ENCODE peak calls at places on chromosome 4, in ten cellular contexts. One of them, this sample, is unnamed.

GRCh38 chr4:61201562-61202099 is 1.5 kb downstream of the ADGRL3 start:
- DNase-seq in HCT116: no peak
- DNase-seq in right lobe of liver: no peak
- DNase-seq in A549: no peak
- DNase-seq in suprapubic skin: peak
- DNase-seq in upper lobe of left lung: peak
- DNase-seq in transverse colon: no peak
- DNase-seq in endothelial cell of umbilical vein: no peak
- DNase-seq in HepG2: no peak
- DNase-seq in body of pancreas: no peak
- DNase-seq in this sample: peak

GRCh38 chr4:48780867-48781219 is 764 bp upstream of the FRYL start:
- DNase-seq in HCT116: no peak
- DNase-seq in right lobe of liver: no peak
- DNase-seq in A549: no peak
- DNase-seq in suprapubic skin: peak
- DNase-seq in upper lobe of left lung: no peak
- DNase-seq in transverse colon: peak
- DNase-seq in endothelial cell of umbilical vein: peak
- DNase-seq in HepG2: peak
- DNase-seq in body of pancreas: peak
- DNase-seq in this sample: no peak

GRCh38 chr4:23857353-23857752 is 32.5 kb downstream of the PPARGC1A start:
- DNase-seq in HCT116: no peak
- DNase-seq in right lobe of liver: no peak
- DNase-seq in A549: no peak
- DNase-seq in suprapubic skin: no peak
- DNase-seq in upper lobe of left lung: no peak
- DNase-seq in transverse colon: no peak
- DNase-seq in endothelial cell of umbilical vein: no peak
- DNase-seq in HepG2: peak
- DNase-seq in body of pancreas: no peak
- DNase-seq in this sample: no peak

GRCh38 chr4:17236686-17237085 is 275.2 kb downstream of the QDPR start:
- DNase-seq in HCT116: no peak
- DNase-seq in right lobe of liver: no peak
- DNase-seq in A549: no peak
- DNase-seq in suprapubic skin: no peak
- DNase-seq in upper lobe of left lung: no peak
- DNase-seq in transverse colon: no peak
- DNase-seq in endothelial cell of umbilical vein: no peak
- DNase-seq in HepG2: no peak
- DNase-seq in body of pancreas: no peak
- DNase-seq in this sample: no peak

GRCh38 chr4:3867403-3868100 is 101.4 kb downstream of the ADRA2C start:
- DNase-seq in HCT116: no peak
- DNase-seq in right lobe of liver: no peak
- DNase-seq in A549: no peak
- DNase-seq in suprapubic skin: no peak
- DNase-seq in upper lobe of left lung: peak
- DNase-seq in transverse colon: no peak
- DNase-seq in endothelial cell of umbilical vein: no peak
- DNase-seq in HepG2: no peak
- DNase-seq in body of pancreas: no peak
- DNase-seq in this sample: no peak

GRCh38 chr4:143581331-143581961 is 67.9 kb downstream of the SMARCA5 start:
- DNase-seq in HCT116: no peak
- DNase-seq in right lobe of liver: no peak
- DNase-seq in A549: no peak
- DNase-seq in suprapubic skin: no peak
- DNase-seq in upper lobe of left lung: no peak
- DNase-seq in transverse colon: no peak
- DNase-seq in endothelial cell of umbilical vein: peak
- DNase-seq in HepG2: no peak
- DNase-seq in body of pancreas: no peak
- DNase-seq in this sample: no peak

GRCh38 chr4:4937926-4938325 is 78.5 kb downstream of the MSX1 start:
- DNase-seq in HCT116: no peak
- DNase-seq in right lobe of liver: no peak
- DNase-seq in A549: no peak
- DNase-seq in suprapubic skin: no peak
- DNase-seq in upper lobe of left lung: no peak
- DNase-seq in transverse colon: no peak
- DNase-seq in endothelial cell of umbilical vein: no peak
- DNase-seq in HepG2: no peak
- DNase-seq in body of pancreas: no peak
- DNase-seq in this sample: no peak

GRCh38 chr4:64780664-64781063 is 371.4 kb upstream of the TECRL start:
- DNase-seq in HCT116: no peak
- DNase-seq in right lobe of liver: no peak
- DNase-seq in A549: no peak
- DNase-seq in suprapubic skin: no peak
- DNase-seq in upper lobe of left lung: no peak
- DNase-seq in transverse colon: no peak
- DNase-seq in endothelial cell of umbilical vein: no peak
- DNase-seq in HepG2: no peak
- DNase-seq in body of pancreas: no peak
- DNase-seq in this sample: no peak

GRCh38 chr4:82469776-82470345 is 39.5 kb downstream of the ENOPH1 start:
- DNase-seq in HCT116: no peak
- DNase-seq in right lobe of liver: no peak
- DNase-seq in A549: no peak
- DNase-seq in suprapubic skin: no peak
- DNase-seq in upper lobe of left lung: no peak
- DNase-seq in transverse colon: no peak
- DNase-seq in endothelial cell of umbilical vein: peak
- DNase-seq in HepG2: peak
- DNase-seq in body of pancreas: no peak
- DNase-seq in this sample: peak

GRCh38 chr4:17667653-17668201 is 53.3 kb downstream of the MED28 start:
- DNase-seq in HCT116: no peak
- DNase-seq in right lobe of liver: no peak
- DNase-seq in A549: no peak
- DNase-seq in suprapubic skin: no peak
- DNase-seq in upper lobe of left lung: no peak
- DNase-seq in transverse colon: no peak
- DNase-seq in endothelial cell of umbilical vein: no peak
- DNase-seq in HepG2: no peak
- DNase-seq in body of pancreas: no peak
- DNase-seq in this sample: no peak

DNA sequence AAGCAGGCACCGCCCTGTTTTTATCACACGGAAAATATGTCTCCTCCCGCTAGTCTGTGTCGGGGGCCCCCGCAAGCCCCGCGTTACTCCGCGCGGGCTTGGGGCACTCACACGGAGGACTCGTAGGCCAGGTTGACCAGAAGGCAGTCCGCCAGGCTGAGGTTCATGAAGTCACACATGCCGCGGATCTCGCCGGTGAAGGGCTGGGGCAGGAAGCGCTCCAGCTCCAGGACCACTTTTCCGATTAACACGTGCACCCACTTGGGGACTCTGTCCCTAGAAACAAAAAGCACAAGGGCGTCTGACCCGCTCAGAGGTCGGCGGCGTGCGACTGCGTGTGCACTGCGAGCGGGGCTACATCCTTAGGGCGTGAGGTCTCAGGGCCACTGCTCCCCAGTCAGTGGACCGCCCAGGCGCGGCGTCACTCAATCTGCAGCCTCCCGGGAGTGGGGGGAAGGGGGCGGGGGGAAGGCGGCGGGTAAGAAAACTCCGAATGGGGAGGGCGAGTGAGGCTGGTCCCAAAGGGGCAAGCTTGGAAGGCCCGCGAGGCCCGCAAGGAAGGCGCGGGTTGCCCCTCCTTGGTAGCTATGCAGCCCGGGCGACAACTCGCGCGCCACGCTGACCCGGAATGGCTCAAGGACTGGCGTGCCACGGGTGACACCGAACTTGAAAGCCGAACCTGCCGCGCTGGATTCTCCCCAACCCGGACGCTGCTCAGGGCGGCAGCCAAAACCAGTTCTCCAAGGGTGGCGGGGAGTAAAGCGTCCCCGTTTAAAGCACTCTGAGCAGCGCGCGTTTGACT is 722 bp downstream of the NAAA start:
- DNase-seq in HCT116: peak
- DNase-seq in right lobe of liver: peak
- DNase-seq in A549: peak
- DNase-seq in suprapubic skin: peak
- DNase-seq in upper lobe of left lung: peak
- DNase-seq in transverse colon: peak
- DNase-seq in endothelial cell of umbilical vein: peak
- DNase-seq in HepG2: peak
- DNase-seq in body of pancreas: peak
- DNase-seq in this sample: peak
- TF ChIP-seq POLR2A in HCT116: no peak
- TF ChIP-seq POLR2A in right lobe of liver: no peak
- TF ChIP-seq POLR2A in A549: peak
- TF ChIP-seq POLR2A in suprapubic skin: no peak
- TF ChIP-seq POLR2A in upper lobe of left lung: peak
- TF ChIP-seq POLR2A in transverse colon: peak
- TF ChIP-seq POLR2A in endothelial cell of umbilical vein: peak
- TF ChIP-seq POLR2A in HepG2: peak
- TF ChIP-seq POLR2A in body of pancreas: no peak
- TF ChIP-seq POLR2A in this sample: no peak

DNA sequence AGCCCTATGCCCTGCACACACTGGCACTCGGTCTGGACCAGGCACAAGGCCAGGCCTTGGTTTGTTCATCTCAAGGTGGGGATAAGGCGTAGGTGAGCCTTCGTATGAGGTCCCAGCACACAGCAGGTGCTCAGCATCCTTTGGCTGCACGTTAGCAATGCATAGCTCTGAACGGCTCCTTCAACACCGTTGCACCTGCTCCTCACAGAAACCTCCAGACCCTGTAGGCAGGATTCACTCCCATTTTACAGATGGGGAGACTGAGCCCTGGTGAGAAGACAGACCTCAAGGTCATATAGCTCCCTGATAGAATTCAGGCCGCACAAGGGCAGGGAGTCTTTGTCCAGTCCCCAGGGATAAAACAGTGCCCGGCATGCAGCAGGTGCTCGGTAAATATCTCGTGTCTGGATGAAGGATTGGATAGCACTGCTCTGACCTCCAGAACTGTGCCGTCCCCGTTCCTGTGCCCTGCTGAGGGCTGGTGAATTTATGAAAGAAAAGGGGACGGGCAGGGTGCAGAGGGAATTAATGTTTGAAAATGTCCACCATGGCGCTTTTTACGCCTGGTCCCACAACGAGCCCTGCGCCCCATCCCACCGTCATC is 2.4 kb downstream of the PPP2R2C start:
- DNase-seq in HCT116: no peak
- DNase-seq in right lobe of liver: no peak
- DNase-seq in A549: peak
- DNase-seq in suprapubic skin: no peak
- DNase-seq in upper lobe of left lung: no peak
- DNase-seq in transverse colon: no peak
- DNase-seq in endothelial cell of umbilical vein: no peak
- DNase-seq in HepG2: no peak
- DNase-seq in body of pancreas: no peak
- DNase-seq in this sample: peak
- H3K4me3 ChIP-seq in HCT116: peak
- H3K4me3 ChIP-seq in right lobe of liver: no peak
- H3K4me3 ChIP-seq in A549: peak
- H3K4me3 ChIP-seq in suprapubic skin: peak
- H3K4me3 ChIP-seq in upper lobe of left lung: peak
- H3K4me3 ChIP-seq in transverse colon: peak
- H3K4me3 ChIP-seq in endothelial cell of umbilical vein: no peak
- H3K4me3 ChIP-seq in HepG2: peak
- H3K4me3 ChIP-seq in body of pancreas: no peak
- H3K4me3 ChIP-seq in this sample: peak

DNA sequence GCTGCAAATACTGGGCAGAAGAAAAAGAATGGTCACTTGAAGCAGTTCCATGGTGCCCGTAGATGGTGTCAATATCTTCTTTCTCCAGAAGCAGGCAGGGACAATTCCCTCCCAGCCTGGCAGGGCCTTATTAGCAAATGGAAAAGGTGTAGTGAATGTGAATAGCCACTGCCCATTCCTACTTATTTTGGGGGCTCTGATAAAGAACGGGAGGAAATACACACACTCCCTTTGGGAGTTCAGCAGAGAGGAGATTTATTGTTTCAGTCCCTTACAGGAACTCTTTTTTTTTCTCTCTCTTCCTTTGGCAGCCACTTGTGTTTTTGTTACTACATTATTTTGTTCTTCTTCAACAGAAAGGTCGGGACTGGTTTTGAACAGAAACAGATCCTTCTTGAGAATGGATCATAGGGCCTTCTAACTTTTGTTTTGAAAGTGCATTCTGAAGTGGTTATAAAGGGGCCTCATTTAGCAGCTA is at the start of gene EMCN:
- DNase-seq in HCT116: no peak
- DNase-seq in right lobe of liver: no peak
- DNase-seq in A549: no peak
- DNase-seq in suprapubic skin: no peak
- DNase-seq in upper lobe of left lung: no peak
- DNase-seq in transverse colon: no peak
- DNase-seq in endothelial cell of umbilical vein: peak
- DNase-seq in HepG2: no peak
- DNase-seq in body of pancreas: no peak
- DNase-seq in this sample: no peak
- H3K27ac ChIP-seq in HCT116: no peak
- H3K27ac ChIP-seq in right lobe of liver: no peak
- H3K27ac ChIP-seq in A549: no peak
- H3K27ac ChIP-seq in suprapubic skin: peak
- H3K27ac ChIP-seq in upper lobe of left lung: peak
- H3K27ac ChIP-seq in transverse colon: no peak
- H3K27ac ChIP-seq in endothelial cell of umbilical vein: peak
- H3K27ac ChIP-seq in HepG2: no peak
- H3K27ac ChIP-seq in body of pancreas: no peak
- H3K27ac ChIP-seq in this sample: no peak

GRCh38 chr4:139278450-139278849 is 1.6 kb downstream of the MGARP start:
- DNase-seq in HCT116: no peak
- DNase-seq in right lobe of liver: no peak
- DNase-seq in A549: no peak
- DNase-seq in suprapubic skin: no peak
- DNase-seq in upper lobe of left lung: no peak
- DNase-seq in transverse colon: no peak
- DNase-seq in endothelial cell of umbilical vein: no peak
- DNase-seq in HepG2: no peak
- DNase-seq in body of pancreas: no peak
- DNase-seq in this sample: no peak

GRCh38 chr4:139282375-139283075 is 2.5 kb upstream of the MGARP start:
- DNase-seq in HCT116: no peak
- DNase-seq in right lobe of liver: no peak
- DNase-seq in A549: no peak
- DNase-seq in suprapubic skin: no peak
- DNase-seq in upper lobe of left lung: no peak
- DNase-seq in transverse colon: no peak
- DNase-seq in endothelial cell of umbilical vein: peak
- DNase-seq in HepG2: no peak
- DNase-seq in body of pancreas: no peak
- DNase-seq in this sample: no peak

GRCh38 chr4:139281212-139281611 is 1.2 kb upstream of the MGARP start:
- DNase-seq in HCT116: no peak
- DNase-seq in right lobe of liver: no peak
- DNase-seq in A549: peak
- DNase-seq in suprapubic skin: no peak
- DNase-seq in upper lobe of left lung: no peak
- DNase-seq in transverse colon: no peak
- DNase-seq in endothelial cell of umbilical vein: peak
- DNase-seq in HepG2: no peak
- DNase-seq in body of pancreas: no peak
- DNase-seq in this sample: no peak

GRCh38 chr4:139278956-139279722 is 886 bp downstream of the MGARP start:
- DNase-seq in HCT116: no peak
- DNase-seq in right lobe of liver: no peak
- DNase-seq in A549: no peak
- DNase-seq in suprapubic skin: no peak
- DNase-seq in upper lobe of left lung: peak
- DNase-seq in transverse colon: no peak
- DNase-seq in endothelial cell of umbilical vein: peak
- DNase-seq in HepG2: no peak
- DNase-seq in body of pancreas: peak
- DNase-seq in this sample: no peak

GRCh38 chr4:139279723-139280620 is at the start of gene MGARP:
- DNase-seq in HCT116: no peak
- DNase-seq in right lobe of liver: no peak
- DNase-seq in A549: peak
- DNase-seq in suprapubic skin: no peak
- DNase-seq in upper lobe of left lung: peak
- DNase-seq in transverse colon: no peak
- DNase-seq in endothelial cell of umbilical vein: peak
- DNase-seq in HepG2: no peak
- DNase-seq in body of pancreas: peak
- DNase-seq in this sample: peak
- TF ChIP-seq POLR2A in HCT116: no peak
- TF ChIP-seq POLR2A in right lobe of liver: no peak
- TF ChIP-seq POLR2A in A549: no peak
- TF ChIP-seq POLR2A in suprapubic skin: no peak
- TF ChIP-seq POLR2A in upper lobe of left lung: no peak
- TF ChIP-seq POLR2A in transverse colon: no peak
- TF ChIP-seq POLR2A in endothelial cell of umbilical vein: peak
- TF ChIP-seq POLR2A in HepG2: no peak
- TF ChIP-seq POLR2A in body of pancreas: no peak
- TF ChIP-seq POLR2A in this sample: no peak

This sample was measured in testis.